ENCODE peak calls at places on chromosomes 6 and 20, in nine cellular contexts. P is CD8-positive, alpha-beta T cell; E is SK-N-SH; F is heart left ventricle; I is WERI-Rb-1; T is PC-3; Q is left lung; Y is AG04450; Z is transverse colon. V is an unnamed sample.

GRCh38 chr6:158854214-158855101 is 35.3 kb upstream of the EZR start:
- DNase-seq in P (no peak), E (no peak), F (no peak), I (no peak), T (peak; percentile 44), Q (no peak), Y (no peak), Z (no peak), V (no peak)

GRCh38 chr6:83055366-83055964 is 10.2 kb downstream of the UBE3D start:
- DNase-seq in P (no peak), E (peak; percentile 62), F (no peak), I (peak; percentile 32), T (peak; percentile 60), Q (no peak), Y (no peak), Z (peak; percentile 27), V (peak; percentile 80)

GRCh38 chr6:141354191-141354950 is 778.4 kb upstream of the GJE1 start:
- DNase-seq in P (no peak), E (no peak), F (no peak), I (no peak), T (no peak), Q (no peak), Y (no peak), Z (no peak), V (no peak)

GRCh38 chr6:4800662-4801061 is 24.5 kb downstream of the CDYL start:
- DNase-seq in P (no peak), E (no peak), F (no peak), I (no peak), T (no peak), Q (no peak), Y (no peak), Z (no peak), V (no peak)

GRCh38 chr6:80454197-80454596 is 347.7 kb downstream of the BCKDHB start:
- DNase-seq in P (no peak), E (no peak), F (no peak), I (no peak), T (peak; percentile 88), Q (no peak), Y (no peak), Z (no peak), V (peak; percentile 59)

GRCh38 chr20:54657268-54657826 is 182.0 kb downstream of the DOK5 start:
- DNase-seq in P (no peak), E (no peak), F (no peak), I (no peak), T (no peak), Q (no peak), Y (no peak), Z (no peak), V (no peak)

GRCh38 chr6:131062245-131063027 is 609 bp downstream of the EPB41L2 start:
- DNase-seq in P (no peak), E (no peak), F (peak; percentile 54), I (peak; percentile 19), T (no peak), Q (peak; percentile 82), Y (no peak), Z (peak; percentile 34), V (peak; percentile 19)

GRCh38 chr6:44534291-44534690 is 146.8 kb downstream of the CDC5L start:
- DNase-seq in P (no peak), E (no peak), F (no peak), I (peak; percentile 4), T (no peak), Q (no peak), Y (no peak), Z (no peak), V (no peak)

GRCh38 chr20:45404438-45404837 is 3.7 kb upstream of the DBNDD2 start:
- DNase-seq in P (no peak), E (no peak), F (no peak), I (no peak), T (no peak), Q (no peak), Y (no peak), Z (no peak), V (no peak)

GRCh38 chr6:165662671-165663282 is at the start of gene PDE10A:
- DNase-seq in P (no peak), E (peak; percentile 82), F (peak; percentile 84), I (peak; percentile 19), T (no peak), Q (no peak), Y (no peak), Z (no peak), V (no peak)

GRCh38 chr6:88165087-88165876 is 865 bp downstream of the CNR1 start:
- DNase-seq in P (no peak), E (no peak), F (no peak), I (no peak), T (no peak), Q (no peak), Y (no peak), Z (no peak), V (no peak)

GRCh38 chr6:43013020-43013842 is 515 bp downstream of the MEA1 start:
- DNase-seq in P (no peak), E (no peak), F (no peak), I (no peak), T (no peak), Q (no peak), Y (no peak), Z (no peak), V (no peak)

GRCh38 chr6:57174511-57174907 is 2.4 kb downstream of the BAG2 start:
- DNase-seq in P (no peak), E (no peak), F (no peak), I (no peak), T (no peak), Q (no peak), Y (no peak), Z (no peak), V (no peak)

GRCh38 chr6:154538664-154539235 is 28.3 kb upstream of the CNKSR3 start:
- DNase-seq in P (no peak), E (no peak), F (no peak), I (no peak), T (no peak), Q (no peak), Y (no peak), Z (no peak), V (no peak)

GRCh38 chr20:34069341-34070078 is 42.5 kb downstream of the EIF2S2 start:
- DNase-seq in P (peak; percentile 39), E (peak; percentile 80), F (peak; percentile 67), I (peak; percentile 70), T (peak; percentile 91), Q (no peak), Y (peak; percentile 69), Z (peak; percentile 83), V (peak; percentile 85)

GRCh38 chr6:83758533-83758932 is 49.6 kb upstream of the SNAP91 start:
- DNase-seq in P (no peak), E (no peak), F (no peak), I (no peak), T (no peak), Q (no peak), Y (no peak), Z (no peak), V (no peak)

DNA sequence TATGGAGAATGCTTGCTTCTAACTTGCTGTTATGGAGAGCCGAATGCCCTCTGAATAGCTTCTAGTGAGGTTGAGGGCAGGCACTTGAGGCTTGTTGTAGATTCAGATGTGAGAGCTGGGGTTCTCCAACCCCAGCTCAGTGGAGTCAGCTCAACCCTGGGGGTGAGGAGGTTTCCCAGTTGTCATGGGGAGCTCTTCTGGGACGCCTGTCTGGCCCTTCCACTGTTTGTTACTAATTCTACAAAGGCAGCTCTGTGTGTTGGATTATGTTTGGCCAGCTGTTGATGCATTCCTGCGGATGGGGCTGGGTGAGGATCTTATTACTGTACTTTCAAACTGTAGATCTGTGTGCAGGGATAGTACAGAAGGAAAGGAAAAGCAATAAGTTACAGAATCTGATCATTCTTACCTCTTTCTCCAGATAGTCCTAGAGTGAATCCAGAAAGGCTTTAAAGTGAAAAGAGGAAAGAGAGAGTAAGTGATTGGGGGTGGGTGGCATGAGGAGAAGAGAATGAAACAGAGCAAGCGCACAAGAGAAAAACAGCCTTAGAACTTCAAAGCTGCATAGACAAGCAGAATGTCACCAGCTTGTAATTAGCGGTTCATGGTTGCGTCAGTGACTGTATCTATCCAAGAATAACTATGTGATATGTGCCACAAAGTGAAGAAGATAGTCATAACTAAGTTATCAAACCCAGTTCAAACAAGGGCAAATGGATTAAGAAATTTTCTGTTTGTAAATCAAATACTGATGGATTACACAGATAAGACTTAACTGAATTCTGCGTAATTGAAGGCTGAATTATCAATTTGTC is 148.6 kb downstream of the PRL start:
- DNase-seq in P (no peak), E (peak; percentile 27), F (peak; percentile 52), I (peak; percentile 85), T (peak; percentile 54), Q (no peak), Y (peak; percentile 85), Z (no peak), V (peak; percentile 15)
- H3K27ac ChIP-seq in P (no peak overlapping the region), E (peak overlapping the region; percentile 99), F (no peak overlapping the region), I (peak overlapping the region; percentile 44), T (no peak overlapping the region), Q (peak overlapping the region; percentile 29), Y (peak overlapping the region; percentile 95), Z (peak overlapping the region; percentile 40), V (no peak overlapping the region)

GRCh38 chr6:70520575-70520974 is 46.2 kb upstream of the SDHAF4 start:
- DNase-seq in P (no peak), E (peak; percentile 9), F (no peak), I (no peak), T (peak; percentile 22), Q (no peak), Y (no peak), Z (no peak), V (no peak)
- TF ChIP-seq CTCF in P (peak; percentile 38), E (peak; percentile 53), F (peak; percentile 12), I (no peak), T (peak; percentile 55), Q (no peak), Y (peak; percentile 43), Z (peak; percentile 11), V (no peak)

DNA sequence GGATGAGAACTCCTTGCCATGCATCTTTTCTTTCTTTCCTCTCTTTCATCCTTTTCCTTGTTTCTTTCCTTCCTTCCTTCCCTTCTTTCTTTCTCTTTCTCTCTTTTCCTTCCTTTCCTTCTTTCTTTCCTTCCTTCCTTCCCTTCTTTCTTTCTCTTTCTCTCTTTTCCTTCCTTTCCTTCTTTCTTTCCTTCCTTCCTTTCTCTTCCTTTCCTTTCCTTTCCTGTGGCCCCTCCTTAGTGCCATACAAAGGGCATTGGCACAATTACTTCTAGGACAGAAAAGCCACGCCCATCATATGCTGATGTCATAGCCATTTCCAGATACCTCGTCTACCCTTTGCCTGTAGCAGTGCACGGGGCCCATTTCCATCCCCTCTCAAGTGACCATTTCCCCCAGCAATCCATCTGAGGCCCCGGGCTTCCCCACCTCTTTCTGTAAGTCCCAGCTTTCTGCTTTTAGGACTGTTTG is 2.2 kb upstream of the CENPB start:
- DNase-seq in P (no peak), E (no peak), F (no peak), I (no peak), T (peak; percentile 21), Q (no peak), Y (no peak), Z (peak; percentile 74), V (no peak)
- H3K27ac ChIP-seq in P (no peak overlapping the region), E (no peak overlapping the region), F (no peak overlapping the region), I (no peak overlapping the region), T (no peak overlapping the region), Q (no peak overlapping the region), Y (no peak overlapping the region), Z (peak overlapping the region; percentile 26), V (peak overlapping the region; percentile 37)

GRCh38 chr6:55545791-55546190 is 33.2 kb downstream of the HMGCLL1 start:
- DNase-seq in P (no peak), E (no peak), F (no peak), I (no peak), T (no peak), Q (no peak), Y (no peak), Z (no peak), V (no peak)

GRCh38 chr6:55541024-55541423 is 38.0 kb downstream of the HMGCLL1 start:
- DNase-seq in P (no peak), E (no peak), F (no peak), I (no peak), T (no peak), Q (no peak), Y (no peak), Z (no peak), V (no peak)

GRCh38 chr6:55543633-55544309 is 35.2 kb downstream of the HMGCLL1 start:
- DNase-seq in P (no peak), E (no peak), F (no peak), I (no peak), T (peak; percentile 33), Q (no peak), Y (no peak), Z (no peak), V (no peak)
- TF ChIP-seq CTCF in P (no peak), E (no peak), F (no peak), I (peak; percentile 17), T (peak; percentile 50), Q (no peak), Y (peak; percentile 23), Z (no peak), V (no peak)